ENCODE peak calls at places on chromosomes 1 and 21, in nine cellular contexts. K is Caco-2; X is lower lobe of right lung; H is esophagus muscularis mucosa; M is pancreas; C is CD8-positive, alpha-beta memory T cell; A is endothelial cell of umbilical vein; E is CD4-positive, CD25-positive, alpha-beta regulatory T cell; J is left ventricle myocardium inferior. P is an unnamed sample. For H3K4me1, the result is how much of the 10 kb centered on the place peaks cover.

GRCh38 chr1:160338580-160338979 is 4.5 kb downstream of the COPA start:
- DNase-seq in K (no peak), X (no peak), H (no peak), M (no peak), C (no peak), A (no peak), E (no peak), J (no peak), P (no peak)

GRCh38 chr1:62687421-62687902 is 724 bp downstream of the DOCK7 start:
- DNase-seq in K (peak), X (no peak), H (no peak), M (peak), C (peak), A (peak), E (peak), J (peak), P (peak)

GRCh38 chr1:21337931-21338567 is 47.8 kb upstream of the ECE1 start:
- DNase-seq in K (no peak), X (peak), H (peak), M (peak), C (no peak), A (peak), E (no peak), J (peak), P (peak)

GRCh38 chr1:98704474-98704873 is 43.0 kb downstream of the SNX7 start:
- DNase-seq in K (no peak), X (no peak), H (no peak), M (no peak), C (no peak), A (no peak), E (no peak), J (no peak), P (no peak)

GRCh38 chr1:22569269-22569668 is 6.0 kb downstream of the EPHA8 start:
- DNase-seq in K (no peak), X (no peak), H (no peak), M (no peak), C (no peak), A (no peak), E (no peak), J (no peak), P (no peak)

GRCh38 chr1:234989019-234989418 is 139.6 kb downstream of the TOMM20 start:
- DNase-seq in K (no peak), X (no peak), H (no peak), M (no peak), C (no peak), A (no peak), E (no peak), J (no peak), P (no peak)

GRCh38 chr1:84726593-84727275 is 36.5 kb upstream of the SSX2IP start:
- DNase-seq in K (no peak), X (no peak), H (no peak), M (no peak), C (no peak), A (peak), E (no peak), J (no peak), P (no peak)

GRCh38 chr21:16587671-16588379 is 858.0 kb downstream of the USP25 start:
- DNase-seq in K (no peak), X (no peak), H (no peak), M (peak), C (no peak), A (peak), E (no peak), J (no peak), P (peak)

GRCh38 chr1:6358757-6359567 is 34.6 kb downstream of the ACOT7 start:
- DNase-seq in K (peak), X (peak), H (no peak), M (peak), C (peak), A (peak), E (peak), J (no peak), P (peak)

GRCh38 chr1:42743302-42744029 is 3.4 kb upstream of the CLDN19 start:
- DNase-seq in K (no peak), X (no peak), H (no peak), M (no peak), C (no peak), A (no peak), E (no peak), J (no peak), P (no peak)

GRCh38 chr1:18805925-18806849 is 53.3 kb downstream of the TAS1R2 start:
- DNase-seq in K (no peak), X (no peak), H (no peak), M (no peak), C (no peak), A (no peak), E (no peak), J (no peak), P (no peak)

GRCh38 chr1:52152976-52153375 is 11.1 kb downstream of the ZFYVE9 start:
- DNase-seq in K (no peak), X (no peak), H (peak), M (no peak), C (no peak), A (no peak), E (no peak), J (no peak), P (no peak)

GRCh38 chr1:66372522-66373071 is 161.4 kb upstream of the SGIP1 start:
- DNase-seq in K (no peak), X (no peak), H (no peak), M (no peak), C (no peak), A (no peak), E (no peak), J (no peak), P (no peak)
- H3K4me1 ChIP-seq in K (under half), X (half or more), H (under half), M (under half), C (half or more), A (half or more), E (half or more), J (half or more), P (under half)

DNA sequence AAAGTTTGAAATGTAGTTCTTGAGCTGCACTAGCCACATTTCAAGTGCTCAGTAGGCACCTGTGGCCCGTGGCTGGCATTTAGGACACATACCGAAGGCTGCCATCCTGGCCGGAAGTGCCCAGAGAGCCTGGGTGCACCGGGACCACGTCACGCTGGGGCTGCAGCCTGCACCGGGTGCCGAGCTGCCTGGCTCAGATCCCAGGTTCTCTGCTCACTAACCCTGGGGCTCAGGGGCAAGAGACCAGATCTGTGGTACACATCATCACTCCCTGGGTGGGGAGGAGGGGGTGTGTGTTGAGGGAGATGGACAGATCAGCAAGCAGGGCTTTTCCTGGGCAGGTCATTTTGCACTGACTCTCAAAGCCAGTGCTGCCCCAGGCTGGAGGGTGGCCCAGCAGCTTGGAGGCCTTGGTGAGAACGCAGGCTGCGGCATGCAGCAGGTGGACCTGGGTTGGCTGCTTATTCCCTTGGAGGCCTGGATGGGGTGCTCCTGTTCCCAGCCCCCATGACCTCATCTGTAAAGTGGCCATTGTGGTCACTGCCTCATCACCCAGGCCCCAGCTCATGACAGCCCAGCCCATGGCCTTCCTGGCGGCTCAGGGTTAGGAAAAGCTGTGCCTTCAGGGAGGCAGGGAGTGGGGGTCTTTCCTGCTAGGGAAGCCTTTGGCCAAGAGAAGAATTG is 23.6 kb downstream of the TMEM201 start:
- DNase-seq in K (no peak), X (no peak), H (no peak), M (no peak), C (no peak), A (no peak), E (no peak), J (no peak), P (no peak)
- H3K4me3 ChIP-seq in K (no peak), X (no peak), H (no peak), M (no peak), C (no peak), A (no peak), E (no peak), J (no peak), P (no peak)

GRCh38 chr1:11930571-11931445 is 3.7 kb upstream of the PLOD1 start:
- DNase-seq in K (no peak), X (no peak), H (no peak), M (peak), C (no peak), A (peak), E (no peak), J (peak), P (no peak)

GRCh38 chr1:11938722-11939526 is 4.4 kb downstream of the PLOD1 start:
- DNase-seq in K (no peak), X (no peak), H (no peak), M (no peak), C (no peak), A (no peak), E (no peak), J (peak), P (peak)

GRCh38 chr1:11931845-11932244 is 2.7 kb upstream of the PLOD1 start:
- DNase-seq in K (no peak), X (no peak), H (no peak), M (no peak), C (no peak), A (no peak), E (no peak), J (no peak), P (no peak)

GRCh38 chr1:11934295-11935039 is at the start of gene PLOD1:
- DNase-seq in K (peak), X (peak), H (peak), M (peak), C (peak), A (peak), E (peak), J (peak), P (peak)

GRCh38 chr1:11935040-11935378 is 492 bp downstream of the PLOD1 start:
- DNase-seq in K (no peak), X (no peak), H (no peak), M (no peak), C (no peak), A (no peak), E (no peak), J (no peak), P (no peak)
- H3K4me1 ChIP-seq in K (under half), X (under half), H (half or more), M (under half), C (under half), A (under half), E (under half), J (half or more), P (under half)

GRCh38 chr1:36734356-36734755 is 251.6 kb upstream of the CSF3R start:
- DNase-seq in K (no peak), X (no peak), H (no peak), M (no peak), C (no peak), A (no peak), E (no peak), J (no peak), P (no peak)

GRCh38 chr1:36735436-36735835 is 252.7 kb upstream of the CSF3R start:
- DNase-seq in K (no peak), X (no peak), H (no peak), M (no peak), C (no peak), A (no peak), E (no peak), J (no peak), P (no peak)

GRCh38 chr1:36731226-36732037 is 248.7 kb upstream of the CSF3R start:
- DNase-seq in K (no peak), X (no peak), H (no peak), M (no peak), C (no peak), A (no peak), E (no peak), J (no peak), P (peak)

GRCh38 chr1:36732038-36732402 is 249.3 kb upstream of the CSF3R start:
- DNase-seq in K (no peak), X (no peak), H (no peak), M (no peak), C (no peak), A (no peak), E (no peak), J (no peak), P (no peak)

DNA sequence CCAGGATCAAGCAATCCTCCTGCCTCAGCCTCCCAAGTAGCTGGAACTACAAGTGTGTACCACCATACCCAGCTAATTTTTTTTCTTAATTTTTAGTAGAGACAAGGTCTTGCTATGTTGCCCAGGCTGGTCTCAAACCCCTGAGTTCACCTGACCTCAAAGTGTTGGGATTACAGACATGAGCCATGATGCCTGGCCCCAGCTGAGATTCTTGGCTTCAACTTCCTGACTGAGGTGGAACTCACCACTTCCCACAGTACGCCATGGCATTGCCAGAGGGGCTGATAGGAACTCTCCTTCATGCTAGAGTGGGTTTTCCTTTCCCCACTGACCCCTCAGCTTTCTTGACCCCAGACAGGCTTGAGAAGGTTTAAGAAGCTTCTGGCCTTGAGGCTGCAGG is 251.0 kb upstream of the CSF3R start:
- DNase-seq in K (no peak), X (no peak), H (no peak), M (no peak), C (no peak), A (no peak), E (no peak), J (no peak), P (no peak)
- H3K4me3 ChIP-seq in K (no peak), X (no peak), H (no peak), M (no peak), C (no peak), A (no peak), E (no peak), J (no peak), P (no peak)

GRCh38 chr1:3687509-3687908 is 35.2 kb downstream of the TP73 start:
- DNase-seq in K (no peak), X (no peak), H (no peak), M (no peak), C (no peak), A (no peak), E (no peak), J (no peak), P (no peak)
- H3K4me1 ChIP-seq in K (under half), X (under half), H (under half), M (under half), C (under half), A (under half), E (under half), J (under half), P (under half)

GRCh38 chr1:242523968-242524570 is 428 bp downstream of the PLD5 start:
- DNase-seq in K (peak), X (peak), H (no peak), M (peak), C (no peak), A (peak), E (no peak), J (peak), P (peak)
- H3K4me3 ChIP-seq in K (peak), X (peak), H (peak), M (peak), C (no peak), A (no peak), E (no peak), J (peak), P (peak)

P was measured in kidney.